ENCODE peak calls at places on chromosomes 12 and 14, in ten cellular contexts. G is HuH-7; Z is activated T-helper 1 cell treated with anti-CD3 and anti-CD28 coated beads, Interleukin-12 subunit alpha, Interleukin-12 subunit beta, Interleukin-2, Interleukin-4 antibody, amounts not matched to agents 30 ng/mL and 10 ng/mL and 1 ng/mL, durations not matched to agents 14 hours and 24 hours and 36 hours; R is iPS-NIHi11; L is progenitor cell of endocrine pancreas; P is right cardiac atrium; X is fibroblast of the conjunctiva; H is NCI-H2081; A is anterior cingulate cortex; J is mammary epithelial cell. B is an unnamed sample.
A peak's percentile ranks its signal among the peaks of the same experiment; 100 is the strongest.

GRCh38 chr14:93346926-93347721 is at the start of gene COX8C:
- DNase-seq in A (no peak), J (no peak), G (no peak), H (no peak), L (no peak), X (no peak), Z (no peak), P (no peak), R (no peak), B (peak; percentile 63)

GRCh38 chr12:82176016-82176415 is 182.2 kb downstream of the CCDC59 start:
- DNase-seq in H (peak; percentile 42), R (no peak), P (no peak), G (no peak), A (no peak), L (no peak), J (no peak), Z (no peak), X (no peak), B (no peak)

GRCh38 chr12:122665759-122666158 is 37.4 kb downstream of the HCAR2 start:
- DNase-seq in L (no peak), X (no peak), J (no peak), A (no peak), G (no peak), P (no peak), H (no peak), Z (no peak), R (no peak), B (no peak)

GRCh38 chr14:22740020-22740419 is 26.5 kb upstream of the OXA1L start:
- DNase-seq in G (no peak), X (no peak), Z (no peak), R (no peak), H (no peak), A (no peak), J (no peak), L (no peak), P (no peak), B (no peak)

GRCh38 chr14:51846631-51847488 is 13.6 kb upstream of the GNG2 start:
- DNase-seq in P (peak; percentile 28), R (peak; percentile 81), L (peak; percentile 43), J (no peak), Z (peak; percentile 86), G (no peak), X (no peak), A (peak; percentile 60), H (peak; percentile 84), B (peak; percentile 44)

GRCh38 chr14:24162083-24162482 is 1.0 kb downstream of the IRF9 start:
- DNase-seq in H (no peak), Z (no peak), X (no peak), P (no peak), J (no peak), L (no peak), A (no peak), G (no peak), R (no peak), B (no peak)

GRCh38 chr12:95997911-95998510 is 1.9 kb upstream of the HAL start:
- DNase-seq in G (no peak), H (no peak), J (peak; percentile 5), X (no peak), L (no peak), P (no peak), Z (no peak), A (no peak), R (no peak), B (peak; percentile 66)

GRCh38 chr12:62217466-62218194 is 42.6 kb upstream of the USP15 start:
- DNase-seq in L (no peak), J (no peak), H (no peak), P (no peak), X (no peak), Z (no peak), A (no peak), G (no peak), R (no peak), B (no peak)

GRCh38 chr12:105357162-105357691 is 26.7 kb downstream of the C12orf75 start:
- DNase-seq in H (no peak), P (no peak), G (no peak), X (no peak), L (no peak), A (no peak), Z (no peak), R (no peak), J (no peak), B (no peak)

GRCh38 chr12:63882844-63883243 is 38.3 kb downstream of the SRGAP1 start:
- DNase-seq in A (peak; percentile 4), H (peak; percentile 89), Z (no peak), R (peak; percentile 78), P (no peak), X (no peak), J (no peak), G (no peak), L (no peak), B (no peak)

B was measured in trophoblast cell.